ENCODE peak calls at places on chromosomes 1 and 21, in four cellular contexts. S is sigmoid colon, I is nephron progenitor cell, Q is A549. E is an unnamed sample.
A peak's percentile ranks its signal among the peaks of the same experiment; 100 is the strongest.

GRCh38 chr1:183896466-183897026 is 91.6 kb downstream of the RGL1 start:
- DNase-seq in Q (no peak), S (no peak), I (no peak), E (no peak)

GRCh38 chr1:41399148-41399795 is 38.0 kb downstream of the FOXO6 start:
- DNase-seq in I (peak; percentile 48), Q (no peak), S (no peak), E (no peak)

GRCh38 chr1:92030701-92031107 is 919 bp downstream of the EPHX4 start:
- DNase-seq in I (no peak), Q (peak; percentile 4), S (no peak), E (no peak)

GRCh38 chr1:21605964-21606705 is 63.0 kb downstream of the RAP1GAP start:
- DNase-seq in I (no peak), Q (no peak), S (no peak), E (no peak)

GRCh38 chr1:200628223-200628868 is 7.8 kb upstream of the KIF14 start:
- DNase-seq in Q (no peak), S (no peak), I (no peak), E (no peak)

GRCh38 chr1:172948457-172948856 is 102.3 kb downstream of the TNFSF18 start:
- DNase-seq in Q (peak; percentile 18), I (no peak), S (no peak), E (no peak)

GRCh38 chr1:228299211-228299610 is 91.4 kb downstream of the OBSCN start:
- DNase-seq in I (no peak), Q (no peak), S (no peak), E (no peak)

GRCh38 chr1:34906225-34906624 is 23.2 kb downstream of the DLGAP3 start:
- DNase-seq in Q (no peak), I (no peak), S (no peak), E (no peak)

GRCh38 chr1:205571747-205572146 is 60.1 kb downstream of the ELK4 start:
- DNase-seq in S (peak; percentile 26), Q (no peak), I (no peak), E (no peak)

GRCh38 chr1:60374537-60374936 is 301.0 kb upstream of the C1orf87 start:
- DNase-seq in Q (no peak), I (no peak), S (no peak), E (no peak)

GRCh38 chr1:59083946-59084865 is 212.7 kb upstream of the FGGY start:
- DNase-seq in Q (no peak), I (no peak), S (no peak), E (no peak)

GRCh38 chr1:225318706-225319575 is 108.9 kb downstream of the LBR start:
- DNase-seq in Q (peak; percentile 67), I (peak; percentile 42), S (no peak), E (peak; percentile 19)

GRCh38 chr1:192805832-192806323 is 3.0 kb upstream of the RGS2 start:
- DNase-seq in S (no peak), Q (peak; percentile 84), I (no peak), E (no peak)

GRCh38 chr1:87869563-87869962 is 540.9 kb downstream of the LMO4 start:
- DNase-seq in I (no peak), S (no peak), Q (peak; percentile 53), E (no peak)

GRCh38 chr1:18923721-18924610 is 21.6 kb upstream of the ALDH4A1 start:
- DNase-seq in Q (no peak), I (no peak), S (no peak), E (no peak)

GRCh38 chr1:77120950-77121349 is 98.3 kb downstream of the PIGK start:
- DNase-seq in I (no peak), S (no peak), Q (no peak), E (no peak)

GRCh38 chr1:70909262-70909817 is 138.3 kb downstream of the PTGER3 start:
- DNase-seq in Q (no peak), I (no peak), S (no peak), E (no peak)

GRCh38 chr21:38380391-38381137 is 117.7 kb downstream of the ERG start:
- DNase-seq in Q (peak; percentile 4), I (no peak), S (no peak), E (no peak)

GRCh38 chr1:15929258-15929935 is 46.5 kb downstream of the ZBTB17 start:
- DNase-seq in I (no peak), S (no peak), Q (no peak), E (no peak)

GRCh38 chr21:26389971-26390641 is 183.0 kb downstream of the CYYR1 start:
- DNase-seq in S (no peak), Q (peak; percentile 75), I (no peak), E (no peak)

GRCh38 chr1:111507411-111508201 is 4.2 kb upstream of the ADORA3 start:
- DNase-seq in I (peak; percentile 83), Q (no peak), S (peak; percentile 89), E (peak; percentile 56)

GRCh38 chr1:67832737-67833594 is at the start of gene GNG12:
- DNase-seq in S (peak; percentile 89), Q (peak; percentile 78), I (peak; percentile 78), E (peak; percentile 49)

GRCh38 chr1:246728311-246728710 is 4.1 kb downstream of the SCCPDH start:
- DNase-seq in S (no peak), Q (no peak), I (no peak), E (no peak)

GRCh38 chr21:28325618-28326017 is 667.1 kb downstream of the LTN1 start:
- DNase-seq in Q (no peak), S (no peak), I (no peak), E (no peak)

GRCh38 chr1:167474191-167474641 is 44.1 kb downstream of the CD247 start:
- DNase-seq in Q (no peak), S (peak; percentile 18), I (no peak), E (no peak)

GRCh38 chr1:9787702-9788101 is 36.1 kb downstream of the CLSTN1 start:
- DNase-seq in I (no peak), S (peak; percentile 34), Q (no peak), E (no peak)

GRCh38 chr1:20359451-20360330 is 69.0 kb downstream of the VWA5B1 start:
- DNase-seq in Q (no peak), S (peak; percentile 40), I (no peak), E (no peak)

GRCh38 chr1:179493323-179493722 is 82.4 kb downstream of the NPHS2 start:
- DNase-seq in S (no peak), I (no peak), Q (no peak), E (no peak)

GRCh38 chr1:2236695-2237677 is 8.9 kb downstream of the SKI start:
- DNase-seq in S (no peak), I (no peak), Q (no peak), E (no peak)

GRCh38 chr1:2235300-2235998 is 7.3 kb downstream of the SKI start:
- DNase-seq in S (no peak), Q (no peak), I (no peak), E (no peak)

GRCh38 chr1:2238361-2239055 is 10.4 kb downstream of the SKI start:
- DNase-seq in Q (no peak), I (no peak), S (no peak), E (no peak)

GRCh38 chr1:2239384-2239985 is 11.4 kb downstream of the SKI start:
- DNase-seq in I (no peak), Q (no peak), S (no peak), E (no peak)

GRCh38 chr1:2237773-2238172 is 9.7 kb downstream of the SKI start:
- DNase-seq in Q (peak; percentile 35), S (no peak), I (no peak), E (no peak)
- TF ChIP-seq CTCF in Q (no peak), S (no peak), I (no peak), E (peak; percentile 35)

GRCh38 chr1:154324241-154324640 is 1.1 kb upstream of the ATP8B2 start:
- DNase-seq in S (no peak), Q (no peak), I (no peak), E (no peak)

GRCh38 chr1:154327466-154328317 is 2.4 kb downstream of the ATP8B2 start:
- DNase-seq in S (no peak), Q (no peak), I (no peak), E (no peak)

GRCh38 chr1:154326546-154327465 is 1.5 kb downstream of the ATP8B2 start:
- DNase-seq in Q (peak; percentile 40), I (no peak), S (peak; percentile 91), E (no peak)

GRCh38 chr1:154324669-154325582 is at the start of gene ATP8B2:
- DNase-seq in S (peak; percentile 88), I (peak; percentile 89), Q (peak; percentile 83), E (peak; percentile 80)

DNA sequence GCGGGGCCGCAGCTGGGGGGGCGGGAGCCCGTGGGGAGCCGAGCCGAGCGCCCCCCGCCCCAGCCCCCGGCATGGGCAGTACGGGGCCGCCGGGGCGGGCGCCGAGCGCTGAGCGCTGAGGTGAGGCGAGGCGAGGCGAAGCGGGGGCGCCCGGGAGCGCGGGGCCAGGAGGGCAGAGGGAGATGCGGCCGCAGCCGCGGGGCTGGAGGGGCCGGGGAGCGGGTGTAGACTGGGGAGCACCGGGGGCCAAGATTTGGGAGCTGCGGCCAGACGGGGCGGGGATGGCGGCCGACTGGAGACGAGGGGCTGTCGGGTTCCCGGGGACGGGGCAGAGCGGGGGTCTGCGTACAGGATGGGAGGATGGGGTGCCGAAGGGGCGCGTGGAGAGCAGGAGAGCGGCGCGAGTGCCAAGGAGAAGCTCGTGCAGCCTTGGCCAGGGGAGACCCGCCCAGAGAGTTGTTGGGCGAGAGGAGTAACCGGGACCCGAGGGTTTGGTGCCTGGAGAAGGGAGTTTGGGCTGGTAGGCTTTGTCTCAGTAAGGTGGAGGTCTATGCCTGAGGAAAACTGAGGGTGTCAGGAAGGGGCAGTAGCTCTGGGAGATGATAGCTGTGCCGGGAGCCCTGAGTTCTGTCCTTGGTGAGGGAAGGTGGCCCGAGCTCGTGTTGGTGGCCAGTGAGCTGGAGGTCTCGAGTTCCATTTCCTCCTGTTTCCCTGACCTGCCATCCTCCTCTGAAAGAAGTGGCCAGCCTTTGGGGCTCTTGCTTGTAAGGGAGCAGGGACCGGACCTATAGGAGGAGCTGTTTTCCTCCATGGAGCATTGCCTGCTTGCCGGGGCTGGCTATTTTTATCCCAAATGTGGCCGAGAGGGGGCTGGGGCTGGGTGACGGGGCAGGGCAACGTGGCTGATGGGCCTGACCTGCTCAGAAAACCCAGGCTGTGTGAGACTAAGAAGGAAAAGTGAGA is 539 bp downstream of the ATP8B2 start:
- DNase-seq in Q (peak; percentile 88), I (peak; percentile 79), S (peak; percentile 86), E (peak; percentile 64)
- TF ChIP-seq CTCF in Q (peak; percentile 57), I (peak; percentile 61), S (peak; percentile 61), E (peak; percentile 66)

DNA sequence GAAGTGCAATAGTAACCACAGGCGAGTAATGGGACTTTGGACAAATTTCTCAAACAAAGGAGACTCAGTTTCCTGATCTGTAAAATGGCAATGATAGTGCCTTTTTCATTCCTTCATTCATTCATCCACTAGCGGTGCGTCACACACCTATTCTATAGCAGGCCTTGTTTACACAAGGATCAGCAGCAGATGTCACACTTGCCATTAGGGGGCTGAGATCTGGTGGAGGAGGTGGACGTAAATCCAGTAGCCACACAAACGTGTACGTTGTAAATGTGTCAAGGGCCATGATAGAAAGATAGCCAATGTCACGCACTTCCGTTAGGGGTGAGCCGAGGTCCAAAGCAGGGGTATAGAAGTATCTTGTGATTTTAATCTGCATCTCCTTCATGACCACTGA is 34.2 kb downstream of the SERINC2 start:
- DNase-seq in S (no peak), I (peak; percentile 27), Q (no peak), E (no peak)
- TF ChIP-seq CTCF in S (no peak), I (peak; percentile 16), Q (no peak), E (no peak)

DNA sequence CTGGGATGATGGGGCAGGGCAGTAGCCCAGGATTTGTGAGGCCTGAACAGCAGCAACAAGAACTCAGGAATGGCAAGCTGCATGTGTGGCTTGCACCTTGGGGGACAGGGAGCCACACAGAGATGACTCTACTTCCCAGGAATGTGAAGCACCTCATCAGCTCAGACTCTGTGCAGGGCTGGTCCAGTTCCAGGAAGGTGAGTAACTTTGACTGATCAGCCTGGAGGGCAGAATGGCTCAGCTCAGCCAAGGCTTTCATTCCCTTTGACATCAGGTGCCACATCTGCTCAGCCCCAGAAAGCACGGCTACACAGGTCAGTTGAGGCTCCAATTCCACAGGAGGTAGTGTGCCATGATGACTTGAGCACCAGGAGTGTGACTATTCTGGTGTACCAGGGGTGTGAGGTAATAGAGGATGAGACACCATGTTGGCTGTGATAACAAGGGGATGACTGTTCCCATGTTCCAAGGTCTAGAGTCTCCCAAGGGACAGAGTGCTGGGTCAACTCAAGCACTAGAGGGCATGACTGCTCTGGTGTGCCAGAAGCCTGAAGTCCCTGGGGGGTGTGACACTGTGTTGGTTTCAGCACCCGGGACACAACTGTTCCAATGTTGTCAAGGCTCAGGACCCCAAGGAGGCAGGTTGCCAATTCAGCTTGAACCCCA is 625.8 kb upstream of the ADGRL2 start:
- DNase-seq in Q (peak; percentile 40), S (no peak), I (no peak), E (no peak)
- TF ChIP-seq CTCF in Q (no peak), S (no peak), I (no peak), E (no peak)

E was measured in progenitor cell of endocrine pancreas.